ENCODE peak calls at places on chromosome 14, in eight cellular contexts. H is Kasumi-1; J is T-cell; Q is stimulated activated naive B cell treated with anti-CD40 and anti-IgM and Interleukin-4, amounts not matched to agents 10 μg/mL and 1 μg/mL and 100 μg/mL, for 72 hours; N is GM12865; K is OCI-LY7; W is iPS DF 6.9; G is activated B cell treated with CpG ODN at 0.5 μM for 24 hours. S is an unnamed sample.

GRCh38 chr14:96203635-96204034 is 1.0 kb upstream of the BDKRB2 start:
- DNase-seq in Q (no peak), J (no peak), K (no peak), G (no peak), H (no peak), N (no peak), W (no peak), S (peak; percentile 58)

GRCh38 chr14:28661171-28661772 is 105.3 kb upstream of the FOXG1 start:
- DNase-seq in K (no peak), G (no peak), W (peak; percentile 57), N (no peak), H (no peak), J (no peak), Q (no peak), S (peak; percentile 85)

GRCh38 chr14:29637406-29637805 is 290.2 kb downstream of the PRKD1 start:
- DNase-seq in K (no peak), H (no peak), W (no peak), Q (no peak), J (no peak), N (no peak), G (no peak), S (no peak)

GRCh38 chr14:77988966-77989365 is 181.2 kb upstream of the NRXN3 start:
- DNase-seq in N (no peak), K (no peak), Q (no peak), J (no peak), H (no peak), G (no peak), W (no peak), S (peak; percentile 76)

GRCh38 chr14:69766984-69767368 is at the start of gene SRSF5:
- DNase-seq in H (peak; percentile 92), J (peak; percentile 91), W (peak; percentile 93), G (peak; percentile 92), N (peak; percentile 98), Q (peak; percentile 94), K (peak; percentile 97), S (peak; percentile 94)

GRCh38 chr14:24226477-24226876 is 5.7 kb downstream of the NEDD8 start:
- DNase-seq in N (no peak), G (no peak), W (no peak), K (no peak), Q (no peak), H (no peak), J (no peak), S (no peak)

GRCh38 chr14:100526057-100526456 is 61.2 kb downstream of the BEGAIN start:
- DNase-seq in H (no peak), W (no peak), Q (no peak), K (no peak), G (no peak), J (no peak), N (no peak), S (no peak)

GRCh38 chr14:61478971-61479473 is 157.6 kb downstream of the PRKCH start:
- DNase-seq in H (no peak), N (peak; percentile 79), G (no peak), Q (no peak), J (no peak), K (peak; percentile 80), W (no peak), S (no peak)

GRCh38 chr14:104971447-104972240 is 6.5 kb downstream of the AHNAK2 start:
- DNase-seq in W (no peak), K (no peak), Q (no peak), N (no peak), H (no peak), G (no peak), J (no peak), S (no peak)

GRCh38 chr14:41609704-41610183 is 3.1 kb downstream of the LRFN5 start:
- DNase-seq in H (peak; percentile 82), Q (no peak), N (no peak), K (no peak), W (no peak), G (no peak), J (no peak), S (no peak)

GRCh38 chr14:69014829-69015259 is 35.7 kb upstream of the ACTN1 start:
- DNase-seq in J (no peak), H (no peak), N (no peak), W (no peak), Q (no peak), G (no peak), K (no peak), S (peak; percentile 12)

GRCh38 chr14:95303552-95303951 is 16.2 kb downstream of the CLMN start:
- DNase-seq in N (no peak), H (no peak), Q (no peak), K (no peak), G (no peak), W (no peak), J (no peak), S (no peak)

GRCh38 chr14:80565001-80565400 is 353.7 kb upstream of the DIO2 start:
- DNase-seq in H (no peak), K (no peak), G (no peak), Q (no peak), W (no peak), J (no peak), N (no peak), S (no peak)

GRCh38 chr14:71720978-71721624 is 211.1 kb upstream of the RGS6 start:
- DNase-seq in H (peak; percentile 63), G (no peak), J (no peak), Q (no peak), W (peak; percentile 73), K (peak; percentile 30), N (peak; percentile 66), S (peak; percentile 86)

GRCh38 chr14:103735815-103736545 is 20.4 kb downstream of the ZFYVE21 start:
- DNase-seq in Q (no peak), K (no peak), G (no peak), W (no peak), N (no peak), J (no peak), H (no peak), S (no peak)

GRCh38 chr14:99156026-99156425 is 116.0 kb downstream of the BCL11B start:
- DNase-seq in W (no peak), G (no peak), Q (no peak), K (no peak), J (no peak), H (no peak), N (no peak), S (no peak)

GRCh38 chr14:31166271-31166561 is 41.4 kb downstream of the HECTD1 start:
- DNase-seq in W (no peak), H (no peak), G (no peak), N (no peak), J (no peak), Q (no peak), K (no peak), S (peak; percentile 8)

GRCh38 chr14:50230601-50231474 is 540 bp downstream of the SOS2 start:
- DNase-seq in N (peak; percentile 76), H (peak; percentile 42), Q (peak; percentile 44), G (no peak), W (no peak), J (peak; percentile 14), K (peak; percentile 66), S (peak; percentile 85)

GRCh38 chr14:45089813-45090212 is 5.9 kb downstream of the PRPF39 start:
- DNase-seq in G (no peak), J (no peak), Q (no peak), H (no peak), N (peak; percentile 70), W (no peak), K (no peak), S (peak; percentile 76)

GRCh38 chr14:100895411-100895810 is 8.1 kb downstream of the RTL1 start:
- DNase-seq in W (no peak), J (no peak), K (no peak), H (no peak), G (no peak), Q (no peak), N (no peak), S (no peak)

GRCh38 chr14:25108959-25109358 is 59.0 kb upstream of the STXBP6 start:
- DNase-seq in H (no peak), Q (no peak), J (no peak), N (no peak), W (no peak), K (no peak), G (no peak), S (peak; percentile 37)

GRCh38 chr14:105060751-105061427 is 4.3 kb downstream of the GPR132 start:
- DNase-seq in N (peak; percentile 62), Q (peak; percentile 46), K (peak; percentile 69), J (peak; percentile 35), H (peak; percentile 76), W (no peak), G (no peak), S (no peak)

GRCh38 chr14:105392161-105393090 is 5.9 kb upstream of the TEX22 start:
- DNase-seq in Q (no peak), W (no peak), J (no peak), H (no peak), N (no peak), G (no peak), K (no peak), S (no peak)

GRCh38 chr14:74358176-74358829 is 10.0 kb downstream of the VRTN start:
- DNase-seq in W (no peak), J (no peak), G (no peak), H (no peak), K (no peak), N (no peak), Q (no peak), S (no peak)

GRCh38 chr14:64992328-64992885 is 5.7 kb downstream of the FNTB start:
- DNase-seq in N (peak; percentile 74), H (no peak), W (no peak), Q (no peak), K (no peak), J (no peak), G (no peak), S (no peak)

GRCh38 chr14:76995279-76996035 is 33.1 kb downstream of the IRF2BPL start:
- DNase-seq in Q (no peak), H (no peak), W (no peak), J (no peak), N (no peak), K (no peak), G (no peak), S (no peak)

GRCh38 chr14:37472906-37473305 is 122.1 kb downstream of the FOXA1 start:
- DNase-seq in W (no peak), N (no peak), J (no peak), Q (no peak), G (no peak), K (no peak), H (no peak), S (no peak)

GRCh38 chr14:93970589-93970966 is 5.8 kb downstream of the ASB2 start:
- DNase-seq in K (peak; percentile 76), H (peak; percentile 56), J (peak; percentile 65), W (no peak), N (peak; percentile 69), Q (peak; percentile 34), G (peak; percentile 42), S (peak; percentile 42)

GRCh38 chr14:50530358-50530757 is 2.0 kb downstream of the MAP4K5 start:
- DNase-seq in Q (no peak), N (no peak), J (no peak), G (no peak), H (no peak), W (no peak), K (no peak), S (peak; percentile 47)

GRCh38 chr14:22814945-22815713 is at the start of gene SLC7A7:
- DNase-seq in H (no peak), G (no peak), N (no peak), K (peak; percentile 54), Q (no peak), J (no peak), W (no peak), S (no peak)

GRCh38 chr14:70955543-70956480 is 48.6 kb downstream of the PCNX1 start:
- DNase-seq in H (peak; percentile 34), J (peak; percentile 52), W (no peak), K (peak; percentile 27), N (peak; percentile 63), Q (no peak), G (no peak), S (no peak)

GRCh38 chr14:94391284-94391914 is 3.0 kb upstream of the SERPINA1 start:
- DNase-seq in N (no peak), Q (no peak), J (no peak), K (no peak), W (no peak), H (no peak), G (no peak), S (no peak)

GRCh38 chr14:56004323-56004722 is 113.9 kb upstream of the PELI2 start:
- DNase-seq in N (no peak), J (no peak), K (no peak), G (no peak), W (no peak), Q (no peak), H (no peak), S (no peak)

GRCh38 chr14:83217492-83217891 is 1683.8 kb upstream of the SEL1L start:
- DNase-seq in J (no peak), W (no peak), Q (no peak), N (no peak), H (peak; percentile 42), K (no peak), G (no peak), S (no peak)